ENCODE peak calls at places on chromosomes 1 and 21, in five cellular contexts. One of them, this sample, is unnamed.

GRCh38 chr1:11158720-11159321 is 30.3 kb upstream of the ANGPTL7 start:
- DNase-seq in neuronal stem cell: no peak
- DNase-seq in mesenchymal stem cell: peak; percentile 55
- DNase-seq in H9: no peak
- DNase-seq in mesendoderm: no peak
- DNase-seq in this sample: no peak

GRCh38 chr1:33815061-33815460 is 48.8 kb upstream of the HMGB4 start:
- DNase-seq in mesendoderm: no peak
- DNase-seq in H9: no peak
- DNase-seq in mesenchymal stem cell: no peak
- DNase-seq in neuronal stem cell: no peak
- DNase-seq in this sample: no peak

GRCh38 chr1:47819503-47819888 is 177.7 kb downstream of the TRABD2B start:
- DNase-seq in neuronal stem cell: no peak
- DNase-seq in H9: no peak
- DNase-seq in mesenchymal stem cell: no peak
- DNase-seq in mesendoderm: no peak
- DNase-seq in this sample: no peak

GRCh38 chr1:27332536-27333281 is 9.1 kb upstream of the SYTL1 start:
- DNase-seq in mesenchymal stem cell: peak; percentile 52
- DNase-seq in H9: peak; percentile 73
- DNase-seq in mesendoderm: peak; percentile 67
- DNase-seq in neuronal stem cell: no peak
- DNase-seq in this sample: peak; percentile 21

GRCh38 chr1:15741183-15741850 is 982 bp upstream of the TMEM82 start:
- DNase-seq in mesendoderm: peak; percentile 90
- DNase-seq in mesenchymal stem cell: peak; percentile 60
- DNase-seq in H9: peak; percentile 92
- DNase-seq in neuronal stem cell: no peak
- DNase-seq in this sample: peak; percentile 88

GRCh38 chr21:35150562-35151226 is 101.6 kb upstream of the RUNX1 start:
- DNase-seq in mesendoderm: peak; percentile 60
- DNase-seq in neuronal stem cell: no peak
- DNase-seq in mesenchymal stem cell: peak; percentile 39
- DNase-seq in H9: no peak
- DNase-seq in this sample: no peak

GRCh38 chr1:203636306-203636705 is 9.7 kb downstream of the ATP2B4 start:
- DNase-seq in mesendoderm: no peak
- DNase-seq in mesenchymal stem cell: no peak
- DNase-seq in H9: no peak
- DNase-seq in neuronal stem cell: no peak
- DNase-seq in this sample: no peak

GRCh38 chr1:207304710-207305151 is 16.7 kb upstream of the CD55 start:
- DNase-seq in mesendoderm: no peak
- DNase-seq in neuronal stem cell: no peak
- DNase-seq in mesenchymal stem cell: no peak
- DNase-seq in H9: no peak
- DNase-seq in this sample: no peak

GRCh38 chr1:201286445-201286844 is 3.1 kb downstream of the PKP1 start:
- DNase-seq in mesendoderm: no peak
- DNase-seq in mesenchymal stem cell: no peak
- DNase-seq in neuronal stem cell: no peak
- DNase-seq in H9: no peak
- DNase-seq in this sample: peak; percentile 39

GRCh38 chr1:93735722-93736121 is 54.1 kb upstream of the BCAR3 start:
- DNase-seq in mesenchymal stem cell: peak; percentile 86
- DNase-seq in mesendoderm: no peak
- DNase-seq in neuronal stem cell: no peak
- DNase-seq in H9: no peak
- DNase-seq in this sample: peak; percentile 79

GRCh38 chr1:117590273-117590925 is 15.4 kb upstream of the TENT5C start:
- DNase-seq in H9: peak; percentile 40
- DNase-seq in mesendoderm: peak; percentile 31
- DNase-seq in neuronal stem cell: no peak
- DNase-seq in mesenchymal stem cell: no peak
- DNase-seq in this sample: no peak

GRCh38 chr1:196733091-196733970 is 41.3 kb upstream of the CFHR3 start:
- DNase-seq in H9: no peak
- DNase-seq in neuronal stem cell: no peak
- DNase-seq in mesendoderm: no peak
- DNase-seq in mesenchymal stem cell: peak; percentile 26
- DNase-seq in this sample: no peak

GRCh38 chr1:157113116-157113515 is 13.5 kb upstream of the ETV3L start:
- DNase-seq in H9: peak; percentile 38
- DNase-seq in neuronal stem cell: no peak
- DNase-seq in mesenchymal stem cell: no peak
- DNase-seq in mesendoderm: no peak
- DNase-seq in this sample: no peak

GRCh38 chr21:43332461-43332860 is 94.5 kb downstream of the SIK1 start:
- DNase-seq in mesenchymal stem cell: no peak
- DNase-seq in neuronal stem cell: no peak
- DNase-seq in H9: no peak
- DNase-seq in mesendoderm: no peak
- DNase-seq in this sample: no peak
- H3K18ac ChIP-seq in mesenchymal stem cell: peak overlapping the region; percentile 92
- H3K18ac ChIP-seq in neuronal stem cell: peak overlapping the region; percentile 80
- H3K18ac ChIP-seq in H9: no peak overlapping the region
- H3K18ac ChIP-seq in mesendoderm: no peak overlapping the region
- H3K18ac ChIP-seq in this sample: peak overlapping the region; percentile 2

GRCh38 chr1:66311092-66311491 is 222.9 kb upstream of the SGIP1 start:
- DNase-seq in mesendoderm: peak; percentile 27
- DNase-seq in H9: no peak
- DNase-seq in neuronal stem cell: no peak
- DNase-seq in mesenchymal stem cell: no peak
- DNase-seq in this sample: no peak
- H3K18ac ChIP-seq in mesendoderm: no peak overlapping the region
- H3K18ac ChIP-seq in H9: no peak overlapping the region
- H3K18ac ChIP-seq in neuronal stem cell: no peak overlapping the region
- H3K18ac ChIP-seq in mesenchymal stem cell: no peak overlapping the region
- H3K18ac ChIP-seq in this sample: no peak overlapping the region

GRCh38 chr1:223784541-223784940 is 61.2 kb downstream of the TP53BP2 start:
- DNase-seq in neuronal stem cell: no peak
- DNase-seq in mesendoderm: no peak
- DNase-seq in mesenchymal stem cell: no peak
- DNase-seq in H9: no peak
- DNase-seq in this sample: no peak
- H3K18ac ChIP-seq in neuronal stem cell: no peak overlapping the region
- H3K18ac ChIP-seq in mesendoderm: no peak overlapping the region
- H3K18ac ChIP-seq in mesenchymal stem cell: no peak overlapping the region
- H3K18ac ChIP-seq in H9: no peak overlapping the region
- H3K18ac ChIP-seq in this sample: no peak overlapping the region

DNA sequence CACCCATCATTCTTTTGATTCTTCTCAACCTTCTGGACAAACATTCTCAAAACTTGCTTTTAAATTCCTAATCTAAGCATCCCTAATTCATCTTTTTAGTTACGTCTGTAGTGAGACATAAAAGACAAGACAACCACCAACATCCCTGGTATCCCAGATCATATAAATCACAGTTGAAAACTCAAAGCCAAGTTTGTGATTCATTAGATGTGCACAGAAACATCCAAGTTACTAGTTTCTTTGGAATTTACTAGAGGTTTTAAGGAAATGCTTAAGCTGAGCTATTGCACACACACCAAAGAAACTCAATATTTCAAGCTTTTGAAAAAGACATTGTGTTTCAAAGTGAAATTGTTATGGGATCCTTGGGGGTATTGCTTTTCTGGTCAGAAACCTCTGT is 47.6 kb downstream of the ATP6V1G3 start:
- DNase-seq in mesenchymal stem cell: peak; percentile 69
- DNase-seq in mesendoderm: no peak
- DNase-seq in H9: no peak
- DNase-seq in neuronal stem cell: no peak
- DNase-seq in this sample: peak; percentile 14
- H3K18ac ChIP-seq in mesenchymal stem cell: no peak overlapping the region
- H3K18ac ChIP-seq in mesendoderm: no peak overlapping the region
- H3K18ac ChIP-seq in H9: no peak overlapping the region
- H3K18ac ChIP-seq in neuronal stem cell: no peak overlapping the region
- H3K18ac ChIP-seq in this sample: no peak overlapping the region

GRCh38 chr1:2642131-2642559 is 9.3 kb upstream of the MMEL1 start:
- DNase-seq in mesenchymal stem cell: no peak
- DNase-seq in H9: no peak
- DNase-seq in neuronal stem cell: no peak
- DNase-seq in mesendoderm: no peak
- DNase-seq in this sample: no peak
- H3K18ac ChIP-seq in mesenchymal stem cell: no peak overlapping the region
- H3K18ac ChIP-seq in H9: no peak overlapping the region
- H3K18ac ChIP-seq in neuronal stem cell: peak overlapping the region; percentile 99
- H3K18ac ChIP-seq in mesendoderm: peak overlapping the region; percentile 78
- H3K18ac ChIP-seq in this sample: peak overlapping the region; percentile 95

GRCh38 chr1:219049411-219049943 is 124.2 kb upstream of the LYPLAL1 start:
- DNase-seq in H9: no peak
- DNase-seq in mesenchymal stem cell: peak; percentile 10
- DNase-seq in mesendoderm: no peak
- DNase-seq in neuronal stem cell: no peak
- DNase-seq in this sample: no peak
- H3K18ac ChIP-seq in H9: no peak overlapping the region
- H3K18ac ChIP-seq in mesenchymal stem cell: no peak overlapping the region
- H3K18ac ChIP-seq in mesendoderm: no peak overlapping the region
- H3K18ac ChIP-seq in neuronal stem cell: no peak overlapping the region
- H3K18ac ChIP-seq in this sample: no peak overlapping the region

This sample was measured in trophoblast cell.